ENCODE peak calls at places on chromosomes 13 and 19, in six cellular contexts. E, P, K, B, J and C are unnamed samples.

GRCh38 chr13:43061496-43062280 is 38.3 kb downstream of the DNAJC15 start:
- DNase-seq in J (no peak), K (no peak), B (no peak), E (no peak), P (no peak), C (no peak)

GRCh38 chr19:47447470-47448359 is 24.0 kb downstream of the SLC8A2 start:
- DNase-seq in J (peak), P (peak), K (peak), B (peak), E (peak), C (no peak)

GRCh38 chr13:53285896-53286430 is 257.4 kb downstream of the OLFM4 start:
- DNase-seq in P (no peak), K (no peak), J (no peak), B (no peak), E (no peak), C (no peak)

GRCh38 chr13:108919036-108919907 is 289.9 kb downstream of the MYO16 start:
- DNase-seq in K (no peak), P (no peak), E (no peak), J (peak), B (no peak), C (no peak)

GRCh38 chr19:39372941-39373340 is 18.0 kb downstream of the PAF1 start:
- DNase-seq in P (peak), E (no peak), B (peak), K (no peak), J (no peak), C (no peak)

GRCh38 chr19:31979362-31979761 is 366.0 kb upstream of the ZNF507 start:
- DNase-seq in B (no peak), P (no peak), E (no peak), K (no peak), J (no peak), C (no peak)

GRCh38 chr19:14611051-14611450 is 28.2 kb downstream of the CLEC17A start:
- DNase-seq in P (no peak), B (no peak), J (no peak), E (no peak), K (no peak), C (no peak)

GRCh38 chr13:88622362-88622973 is 951.3 kb downstream of the SLITRK5 start:
- DNase-seq in E (no peak), K (peak), J (no peak), P (no peak), B (no peak), C (no peak)

GRCh38 chr19:41541990-41542584 is 33.9 kb upstream of the CEACAM21 start:
- DNase-seq in P (peak), B (peak), E (peak), J (peak), K (peak), C (no peak)

GRCh38 chr19:50514346-50515167 is 844 bp upstream of the ASPDH start:
- DNase-seq in B (no peak), J (no peak), K (no peak), P (no peak), E (no peak), C (no peak)

GRCh38 chr19:43474986-43475705 is 9.7 kb upstream of the LYPD3 start:
- DNase-seq in E (peak), B (peak), K (peak), J (peak), P (peak), C (peak)

GRCh38 chr19:29404015-29404414 is 121.8 kb upstream of the VSTM2B start:
- DNase-seq in J (no peak), E (no peak), B (no peak), P (no peak), K (no peak), C (no peak)

GRCh38 chr19:16914421-16914820 is 25.6 kb downstream of the F2RL3 start:
- DNase-seq in P (no peak), K (no peak), B (no peak), J (no peak), E (no peak), C (no peak)

GRCh38 chr13:113802761-113803160 is 43.7 kb downstream of the TMEM255B start:
- DNase-seq in B (no peak), P (no peak), K (peak), J (no peak), E (no peak), C (no peak)

GRCh38 chr13:109900320-109900719 is 113.9 kb upstream of the IRS2 start:
- DNase-seq in J (no peak), K (peak), B (peak), P (no peak), E (no peak), C (no peak)

GRCh38 chr13:22861958-22862466 is 318.8 kb upstream of the SGCG start:
- DNase-seq in J (no peak), P (no peak), K (no peak), B (no peak), E (no peak), C (no peak)

GRCh38 chr19:46466536-46467199 is 4.7 kb downstream of the PNMA8A start:
- DNase-seq in B (peak), K (no peak), P (peak), E (peak), J (peak), C (peak)

GRCh38 chr13:49690990-49691886 is at the start of gene EBPL:
- DNase-seq in E (peak), K (peak), J (peak), B (peak), P (peak), C (peak)
- TF ChIP-seq CTCF in E (no peak), K (no peak), J (no peak), B (no peak), P (no peak), C (no peak)

DNA sequence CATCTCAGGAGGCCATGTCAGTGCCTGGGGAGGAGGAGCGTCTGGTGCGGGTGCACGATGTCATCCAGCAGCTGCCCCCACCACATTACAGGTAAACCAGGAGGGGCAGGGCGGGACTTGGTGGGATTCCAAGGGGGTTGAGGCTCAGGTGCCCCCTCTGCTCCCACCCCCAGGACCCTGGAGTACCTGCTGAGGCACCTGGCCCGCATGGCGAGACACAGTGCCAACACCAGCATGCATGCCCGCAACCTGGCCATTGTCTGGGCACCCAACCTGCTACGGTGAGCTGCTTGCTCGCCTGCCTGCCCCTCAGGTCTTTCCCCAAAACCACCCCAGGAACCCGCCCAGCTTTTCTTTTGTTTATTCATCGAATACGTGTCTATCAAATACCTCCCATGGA is 7.2 kb downstream of the ARHGAP33 start:
- DNase-seq in E (no peak), B (no peak), K (no peak), P (no peak), J (no peak), C (no peak)
- TF ChIP-seq CTCF in E (no peak), B (no peak), K (no peak), P (no peak), J (no peak), C (no peak)

GRCh38 chr19:5562280-5562679 is 5.5 kb downstream of the TINCR start:
- DNase-seq in B (no peak), E (no peak), K (no peak), P (no peak), J (no peak), C (no peak)

GRCh38 chr19:5559804-5560133 is 8.0 kb downstream of the TINCR start:
- DNase-seq in K (no peak), P (no peak), E (no peak), B (no peak), J (no peak), C (no peak)

GRCh38 chr19:5560156-5560555 is 7.6 kb downstream of the TINCR start:
- DNase-seq in K (no peak), B (no peak), J (no peak), E (no peak), P (no peak), C (no peak)

GRCh38 chr19:5563008-5563431 is 4.7 kb downstream of the TINCR start:
- DNase-seq in P (no peak), B (no peak), J (no peak), K (peak), E (no peak), C (no peak)

GRCh38 chr19:5561559-5561958 is 6.2 kb downstream of the TINCR start:
- DNase-seq in J (no peak), B (no peak), E (no peak), P (no peak), K (no peak), C (no peak)
- TF ChIP-seq CTCF in J (no peak), B (peak), E (no peak), P (peak), K (peak), C (peak)

DNA sequence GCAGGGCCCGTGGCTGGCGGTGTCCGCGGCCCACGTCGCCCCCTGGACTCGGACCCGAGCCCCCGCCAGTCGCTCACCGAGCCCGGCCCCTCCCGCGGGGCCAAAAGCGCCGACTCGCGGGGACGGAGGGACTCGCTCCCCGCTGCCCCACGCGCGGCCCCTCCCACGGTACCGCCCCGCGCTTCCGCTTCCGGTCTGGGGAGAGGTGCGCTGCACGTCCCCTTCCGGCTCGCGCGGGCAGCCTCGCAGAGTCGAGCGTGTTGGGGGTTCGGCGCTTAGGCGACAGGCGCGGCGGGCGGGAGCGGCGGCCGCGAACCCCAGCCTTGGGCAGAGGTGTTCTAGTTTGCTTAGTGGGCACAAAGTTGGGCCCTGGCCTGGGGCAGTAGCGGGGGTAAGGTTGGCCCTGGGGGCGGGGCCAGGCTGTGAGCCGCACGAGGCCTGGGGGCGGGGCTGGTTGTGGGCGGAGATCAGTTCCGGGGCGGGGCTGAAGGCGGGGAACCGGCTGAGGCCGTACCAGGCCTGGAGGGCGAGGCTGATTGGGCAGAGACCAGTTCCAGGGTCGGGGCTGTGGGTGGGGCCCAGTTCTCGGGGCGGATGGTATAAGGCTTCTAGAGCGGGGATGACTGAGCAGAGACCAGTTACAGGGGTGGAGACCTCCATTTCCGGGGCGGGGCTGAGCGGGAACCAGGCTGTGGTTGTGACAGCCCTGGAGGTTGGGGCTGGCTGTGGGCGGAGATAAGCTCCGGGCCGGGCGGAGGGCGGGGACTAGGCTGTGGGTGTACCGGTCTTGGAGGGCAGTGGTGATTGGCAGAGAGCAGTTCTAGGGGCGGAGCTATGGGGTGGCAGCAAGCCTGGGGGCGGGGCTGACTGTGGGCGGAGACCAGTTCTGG is at the start of the genes MBD3L1 and ZNF558:
- DNase-seq in J (peak), P (peak), B (peak), E (peak), K (peak), C (peak)
- TF ChIP-seq CTCF in J (no peak), P (no peak), B (peak), E (peak), K (no peak), C (peak)

GRCh38 chr19:49210108-49210900 is 52.7 kb downstream of the TRPM4 start:
- DNase-seq in K (peak), P (no peak), E (peak), B (peak), J (peak), C (peak)
- TF ChIP-seq CTCF in K (peak), P (no peak), E (no peak), B (no peak), J (no peak), C (peak)

GRCh38 chr19:35740108-35740422 is 2.2 kb downstream of the IGFLR1 start:
- DNase-seq in E (no peak), K (no peak), P (no peak), J (no peak), B (no peak), C (no peak)
- TF ChIP-seq CTCF in E (no peak), K (no peak), P (no peak), J (no peak), B (no peak), C (no peak)

GRCh38 chr19:4238831-4239230 is 8.0 kb upstream of the YJU2 start:
- DNase-seq in K (no peak), J (no peak), B (no peak), P (no peak), E (no peak), C (peak)

GRCh38 chr19:4232614-4233281 is 3.4 kb downstream of the EBI3 start:
- DNase-seq in P (no peak), E (no peak), J (no peak), K (no peak), B (no peak), C (no peak)

GRCh38 chr19:4234142-4234861 is 5.0 kb downstream of the EBI3 start:
- DNase-seq in P (no peak), J (no peak), B (no peak), K (no peak), E (no peak), C (no peak)

GRCh38 chr19:4233282-4233853 is 4.0 kb downstream of the EBI3 start:
- DNase-seq in E (no peak), J (peak), P (peak), B (peak), K (peak), C (peak)

DNA sequence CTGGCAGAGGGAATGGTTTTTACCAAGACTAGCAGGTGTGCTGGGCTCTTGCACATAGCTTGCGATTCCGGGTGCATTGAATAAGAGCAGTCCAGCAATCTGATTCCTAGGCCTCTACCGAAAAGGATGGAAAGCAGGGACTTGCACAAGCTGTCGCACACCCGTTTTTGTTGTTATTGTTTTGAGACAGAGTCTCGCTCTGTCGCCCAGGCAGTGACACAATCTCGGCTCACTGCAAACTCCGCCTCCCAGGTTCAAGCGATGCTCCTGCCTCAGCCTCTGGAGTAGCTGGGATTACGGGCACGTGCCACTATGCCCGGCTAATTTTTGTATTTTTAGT is 5.5 kb downstream of the EBI3 start:
- DNase-seq in J (no peak), P (no peak), K (no peak), E (no peak), B (no peak), C (no peak)
- TF ChIP-seq CTCF in J (no peak), P (no peak), K (no peak), E (no peak), B (no peak), C (no peak)